ENCODE peak calls at places on chromosome 15, in eight cellular contexts. G is lung, D is psoas muscle, X is pancreas, H is fibroblast of lung, O is esophagus squamous epithelium, V is tibial artery, P is HepG2. T is an unnamed sample.

GRCh38 chr15:74768771-74769342 is 13.0 kb upstream of the CSK start:
- DNase-seq in G (peak), P (peak), O (no peak), D (peak), X (no peak), V (peak), H (peak), T (peak)

GRCh38 chr15:100671858-100672543 is 69.6 kb downstream of the ASB7 start:
- DNase-seq in V (peak), O (no peak), G (no peak), P (peak), X (no peak), D (no peak), H (peak), T (no peak)

GRCh38 chr15:94168250-94168649 is 63.1 kb upstream of the MCTP2 start:
- DNase-seq in G (no peak), O (no peak), X (no peak), P (peak), V (no peak), D (no peak), H (no peak), T (no peak)

GRCh38 chr15:75449585-75450306 is 1.7 kb downstream of the SIN3A start:
- DNase-seq in V (peak), D (no peak), H (no peak), O (no peak), P (no peak), G (no peak), X (no peak), T (no peak)

GRCh38 chr15:74144153-74144775 is 13.9 kb downstream of the ISLR2 start:
- DNase-seq in G (no peak), X (no peak), D (no peak), O (no peak), P (peak), H (peak), V (no peak), T (no peak)

GRCh38 chr15:60798821-60799220 is 319.9 kb upstream of the ICE2 start:
- DNase-seq in O (no peak), P (peak), D (no peak), H (peak), G (no peak), V (no peak), X (no peak), T (no peak)

GRCh38 chr15:71549697-71550096 is 260.7 kb upstream of the NR2E3 start:
- DNase-seq in X (no peak), G (no peak), P (no peak), V (no peak), H (no peak), D (no peak), O (no peak), T (peak)

GRCh38 chr15:25797035-25797434 is 66.1 kb downstream of the ATP10A start:
- DNase-seq in D (no peak), O (no peak), P (no peak), H (no peak), G (no peak), X (no peak), V (peak), T (no peak)

GRCh38 chr15:89874926-89875564 is 18.7 kb downstream of the AP3S2 start:
- DNase-seq in G (peak), H (peak), P (peak), D (peak), X (peak), V (peak), O (peak), T (peak)

GRCh38 chr15:57053470-57053869 is 135.0 kb downstream of the TCF12 start:
- DNase-seq in V (no peak), X (no peak), P (no peak), H (no peak), O (no peak), D (no peak), G (no peak), T (no peak)

GRCh38 chr15:75844629-75845390 is 1.6 kb downstream of the UBE2Q2 start:
- DNase-seq in X (no peak), H (no peak), G (no peak), D (no peak), O (no peak), P (no peak), V (no peak), T (no peak)

GRCh38 chr15:60772395-60773120 is 293.6 kb upstream of the ICE2 start:
- DNase-seq in D (no peak), H (no peak), G (no peak), O (no peak), X (no peak), P (no peak), V (no peak), T (no peak)

GRCh38 chr15:61654004-61654740 is 406.1 kb downstream of the VPS13C start:
- DNase-seq in H (no peak), P (no peak), D (peak), X (no peak), V (no peak), O (no peak), G (no peak), T (no peak)

GRCh38 chr15:66751579-66751978 is 49.5 kb downstream of the SMAD6 start:
- DNase-seq in H (no peak), P (peak), O (no peak), V (no peak), G (no peak), D (no peak), X (no peak), T (peak)

GRCh38 chr15:66753687-66754377 is 51.8 kb downstream of the SMAD6 start:
- DNase-seq in G (no peak), H (no peak), X (no peak), V (no peak), D (no peak), P (no peak), O (no peak), T (no peak)

GRCh38 chr15:66749841-66750575 is 48.0 kb downstream of the SMAD6 start:
- DNase-seq in H (peak), G (no peak), V (no peak), P (peak), X (no peak), D (no peak), O (no peak), T (no peak)

GRCh38 chr15:66750609-66751008 is 48.6 kb downstream of the SMAD6 start:
- DNase-seq in D (no peak), X (no peak), P (no peak), O (no peak), G (no peak), V (no peak), H (no peak), T (no peak)

DNA sequence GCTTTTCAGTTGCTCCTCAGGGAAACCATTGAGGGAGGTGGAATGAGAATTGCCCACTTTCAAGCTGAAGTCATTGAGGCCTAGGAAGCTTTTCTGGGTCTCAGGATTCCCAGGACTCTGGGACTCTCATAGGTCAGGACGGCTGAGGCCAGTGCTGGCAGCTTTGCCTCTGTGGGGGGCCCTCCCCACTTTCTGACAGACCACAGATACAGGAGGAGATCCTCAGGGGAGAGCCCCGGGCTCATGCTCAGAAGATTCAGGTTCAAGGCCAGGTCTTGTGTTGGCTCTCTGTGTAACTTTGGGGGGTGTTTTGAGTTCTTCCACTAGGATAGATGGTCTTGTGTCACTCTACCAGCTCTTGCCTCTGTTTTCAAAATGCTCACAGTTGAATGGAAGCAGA is 50.0 kb downstream of the SMAD6 start:
- DNase-seq in G (no peak), O (no peak), P (no peak), X (no peak), V (no peak), H (no peak), D (no peak), T (no peak)
- H3K27ac ChIP-seq in G (no peak), O (no peak), P (no peak), X (peak), V (no peak), H (no peak), D (peak), T (no peak)

DNA sequence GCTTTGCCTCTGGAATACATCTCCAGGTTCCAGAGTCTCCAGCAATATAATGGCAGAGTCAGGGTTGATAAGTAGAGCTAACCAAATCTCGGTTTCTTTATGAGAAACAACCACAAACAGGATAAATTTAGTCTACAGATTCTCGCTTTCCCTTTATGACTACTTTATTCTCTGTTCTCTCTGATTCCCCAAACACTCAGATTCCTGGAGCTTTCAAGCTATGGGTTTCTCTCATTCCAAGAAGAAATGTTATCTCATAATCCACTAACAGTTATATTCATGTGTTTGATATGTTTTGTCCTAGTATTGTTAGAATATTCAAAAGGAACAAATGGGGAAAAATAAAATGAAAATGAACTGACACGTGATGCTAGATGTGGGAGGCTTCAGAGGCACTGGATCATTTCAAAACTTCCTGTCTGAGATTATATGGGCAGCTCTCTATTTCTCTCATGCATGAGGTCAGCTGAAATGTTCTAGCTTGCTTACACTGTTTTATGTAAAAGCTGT is 1013.9 kb upstream of the SEMA6D start:
- DNase-seq in H (no peak), O (no peak), D (no peak), X (no peak), P (no peak), V (no peak), G (no peak), T (no peak)
- H3K27ac ChIP-seq in H (no peak), O (no peak), D (no peak), X (no peak), P (no peak), V (no peak), G (no peak), T (no peak)

GRCh38 chr15:67183443-67184169 is 70.9 kb downstream of the AAGAB start:
- DNase-seq in D (peak), P (peak), V (peak), G (no peak), O (no peak), H (peak), X (no peak), T (no peak)
- H3K27ac ChIP-seq in D (peak), P (no peak), V (no peak), G (no peak), O (peak), H (peak), X (no peak), T (peak)

DNA sequence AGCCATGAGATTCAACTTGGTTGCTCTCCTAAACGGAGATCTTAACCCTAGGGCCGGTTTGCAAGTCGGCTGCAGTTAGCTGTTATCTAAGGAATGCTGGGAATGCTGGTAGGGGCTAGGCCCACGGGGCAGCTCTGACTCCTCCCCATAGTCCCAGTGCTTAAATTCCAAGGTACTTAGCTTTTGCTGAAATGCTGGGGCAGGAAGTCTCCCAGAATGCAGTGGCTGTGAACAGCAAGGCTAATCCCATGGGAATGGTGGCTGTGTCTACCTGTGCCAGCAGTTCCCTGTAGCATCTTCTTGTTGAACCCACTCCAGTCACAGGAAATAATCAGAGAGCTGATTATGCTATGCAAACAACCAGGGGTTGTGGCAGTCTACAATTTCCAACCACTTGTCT is 102.5 kb upstream of the TJP1 start:
- DNase-seq in G (peak), X (no peak), D (no peak), V (peak), P (peak), H (peak), O (no peak), T (no peak)
- H3K27ac ChIP-seq in G (no peak), X (no peak), D (no peak), V (peak), P (no peak), H (no peak), O (peak), T (no peak)

T was measured in prostate gland.